ENCODE peak calls at places on chromosome 6, in nine cellular contexts. O is CD8-positive, alpha-beta memory T cell; V is heart left ventricle; M is ovary; C is breast epithelium; W is brain microvascular endothelial cell; N is GM06990; T is vagina; Q is left ventricle myocardium inferior. K is an unnamed sample.

GRCh38 chr6:79612457-79612856 is 18.7 kb upstream of the SH3BGRL2 start:
- DNase-seq in O (no peak), V (no peak), M (no peak), C (no peak), W (no peak), N (no peak), T (no peak), Q (no peak), K (no peak)

GRCh38 chr6:136031982-136032381 is 180.5 kb downstream of the PDE7B start:
- DNase-seq in O (no peak), V (no peak), M (peak; percentile 62), C (no peak), W (peak; percentile 68), N (no peak), T (no peak), Q (no peak), K (no peak)

GRCh38 chr6:15359335-15359862 is 113.5 kb downstream of the JARID2 start:
- DNase-seq in O (no peak), V (peak; percentile 29), M (no peak), C (no peak), W (peak; percentile 63), N (no peak), T (no peak), Q (no peak), K (no peak)

GRCh38 chr6:43883698-43884659 is 114.0 kb downstream of the VEGFA start:
- DNase-seq in O (no peak), V (no peak), M (no peak), C (peak; percentile 36), W (no peak), N (peak; percentile 39), T (no peak), Q (no peak), K (peak; percentile 62)

GRCh38 chr6:2731281-2731909 is 19.3 kb downstream of the MYLK4 start:
- DNase-seq in O (no peak), V (no peak), M (no peak), C (no peak), W (no peak), N (no peak), T (no peak), Q (no peak), K (no peak)

GRCh38 chr6:1538810-1539482 is 70.8 kb upstream of the FOXC1 start:
- DNase-seq in O (no peak), V (peak; percentile 25), M (no peak), C (no peak), W (no peak), N (no peak), T (no peak), Q (peak; percentile 40), K (no peak)

GRCh38 chr6:159610881-159611280 is 82.2 kb downstream of the SOD2 start:
- DNase-seq in O (no peak), V (no peak), M (no peak), C (no peak), W (no peak), N (no peak), T (no peak), Q (no peak), K (no peak)

GRCh38 chr6:7559651-7560385 is 18.3 kb downstream of the DSP start:
- DNase-seq in O (no peak), V (no peak), M (no peak), C (peak; percentile 48), W (no peak), N (no peak), T (no peak), Q (no peak), K (no peak)

GRCh38 chr6:2684059-2684749 is 66.5 kb downstream of the MYLK4 start:
- DNase-seq in O (no peak), V (no peak), M (no peak), C (no peak), W (peak; percentile 86), N (no peak), T (no peak), Q (no peak), K (no peak)

GRCh38 chr6:7138921-7139358 is 31.2 kb downstream of the RREB1 start:
- DNase-seq in O (no peak), V (no peak), M (no peak), C (peak; percentile 63), W (no peak), N (no peak), T (no peak), Q (no peak), K (peak; percentile 79)

GRCh38 chr6:165895421-165896165 is 232.6 kb upstream of the PDE10A start:
- DNase-seq in O (no peak), V (no peak), M (peak; percentile 44), C (no peak), W (no peak), N (no peak), T (no peak), Q (no peak), K (no peak)

GRCh38 chr6:17470209-17470952 is 77.0 kb downstream of the CAP2 start:
- DNase-seq in O (no peak), V (no peak), M (no peak), C (no peak), W (no peak), N (no peak), T (no peak), Q (no peak), K (no peak)

GRCh38 chr6:134317471-134318131 is at the start of gene SGK1:
- DNase-seq in O (no peak), V (peak; percentile 36), M (peak; percentile 78), C (peak; percentile 26), W (peak; percentile 46), N (peak; percentile 12), T (no peak), Q (no peak), K (no peak)

GRCh38 chr6:112141707-112142106 is 54.3 kb downstream of the FAM229B start:
- DNase-seq in O (no peak), V (no peak), M (no peak), C (no peak), W (no peak), N (no peak), T (no peak), Q (no peak), K (no peak)

GRCh38 chr6:112144145-112144926 is 56.9 kb downstream of the FAM229B start:
- DNase-seq in O (no peak), V (no peak), M (no peak), C (no peak), W (no peak), N (no peak), T (no peak), Q (no peak), K (no peak)

DNA sequence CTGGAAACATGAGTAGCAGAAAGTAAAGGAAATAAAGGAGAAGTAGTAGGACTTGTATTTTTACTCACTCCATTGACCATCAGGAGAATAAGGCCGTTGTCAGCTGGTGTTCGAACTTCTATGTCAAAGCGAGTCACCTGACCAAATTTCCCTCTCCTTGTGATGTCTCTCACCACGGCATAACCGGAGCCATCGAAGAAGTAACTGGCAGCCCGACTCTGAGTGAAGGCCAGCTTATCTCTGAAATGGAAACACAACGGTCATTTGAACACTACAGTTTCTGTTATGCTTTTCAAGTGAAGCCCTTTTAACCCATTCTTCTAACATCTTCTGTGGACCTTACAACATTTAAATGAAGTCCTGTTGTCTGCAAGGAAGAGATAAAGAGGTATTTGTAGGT is 51.7 kb downstream of the FAM229B start:
- DNase-seq in O (no peak), V (no peak), M (no peak), C (no peak), W (no peak), N (no peak), T (no peak), Q (no peak), K (no peak)
- H3K36me3 ChIP-seq in O (no peaks in the 10 kb centered on the region), V (peaks cover 66% of the 10 kb centered on the region), M (no peaks in the 10 kb centered on the region), C (no peaks in the 10 kb centered on the region), W (peaks cover 85% of the 10 kb centered on the region), N (no peaks in the 10 kb centered on the region), T (peaks cover 63% of the 10 kb centered on the region), Q (peaks cover 100% of the 10 kb centered on the region), K (no peaks in the 10 kb centered on the region)

GRCh38 chr6:31967926-31968320 is 4.0 kb downstream of the DXO start:
- DNase-seq in O (no peak), V (no peak), M (no peak), C (no peak), W (no peak), N (no peak), T (no peak), Q (no peak), K (no peak)

GRCh38 chr6:31969712-31970603 is 2.0 kb downstream of the DXO start:
- DNase-seq in O (no peak), V (peak; percentile 10), M (no peak), C (no peak), W (peak; percentile 36), N (no peak), T (no peak), Q (no peak), K (no peak)

GRCh38 chr6:31966997-31967925 is 4.7 kb downstream of the DXO start:
- DNase-seq in O (no peak), V (no peak), M (no peak), C (no peak), W (no peak), N (no peak), T (no peak), Q (no peak), K (no peak)

GRCh38 chr6:31968791-31969711 is 2.9 kb downstream of the DXO start:
- DNase-seq in O (no peak), V (no peak), M (no peak), C (no peak), W (no peak), N (no peak), T (no peak), Q (no peak), K (no peak)

GRCh38 chr6:31968326-31968725 is 3.6 kb downstream of the DXO start:
- DNase-seq in O (no peak), V (no peak), M (no peak), C (no peak), W (no peak), N (no peak), T (no peak), Q (no peak), K (no peak)
- H3K36me3 ChIP-seq in O (peaks cover 52% of the 10 kb centered on the region), V (peaks cover 25% of the 10 kb centered on the region), M (peaks cover 2% of the 10 kb centered on the region), C (no peaks in the 10 kb centered on the region), W (peaks cover 56% of the 10 kb centered on the region), N (peaks cover 40% of the 10 kb centered on the region), T (peaks cover 67% of the 10 kb centered on the region), Q (peaks cover 71% of the 10 kb centered on the region), K (no peaks in the 10 kb centered on the region)

DNA sequence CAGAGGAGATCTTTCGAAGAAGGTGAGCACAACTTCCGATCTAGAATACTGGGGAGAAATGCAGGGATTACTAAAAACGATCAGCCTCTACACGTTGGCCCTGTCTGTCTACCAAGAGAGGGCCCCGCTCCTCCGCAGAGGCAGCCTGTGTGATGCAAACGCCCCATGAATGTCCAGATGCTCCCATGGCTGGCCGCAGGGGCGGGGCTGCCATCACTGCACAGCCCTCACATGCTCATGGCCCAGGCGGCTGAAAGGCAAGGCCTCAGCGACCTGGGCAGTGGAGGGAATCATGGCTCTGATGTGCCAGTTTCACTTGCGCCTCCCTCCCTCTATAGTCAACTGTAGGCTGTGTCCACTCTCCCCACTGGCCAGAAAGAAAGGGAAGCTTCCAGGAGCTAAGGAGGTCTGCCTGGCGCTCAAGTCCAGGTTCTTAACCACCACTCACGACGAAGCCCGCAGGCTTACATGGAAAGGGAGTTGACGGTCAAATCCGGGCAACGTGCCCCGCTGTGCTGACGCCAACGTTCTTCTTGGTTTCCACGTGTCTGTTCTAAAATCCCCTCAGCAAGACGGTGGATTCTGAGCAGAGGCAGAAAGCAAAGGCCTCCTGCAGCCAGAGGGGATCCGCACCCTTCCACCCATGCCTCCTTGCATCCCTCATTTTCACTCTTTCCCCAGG is 14.2 kb downstream of the PXDC1 start:
- DNase-seq in O (no peak), V (no peak), M (no peak), C (no peak), W (no peak), N (no peak), T (no peak), Q (no peak), K (no peak)
- H3K36me3 ChIP-seq in O (no peaks in the 10 kb centered on the region), V (peaks cover 10% of the 10 kb centered on the region), M (no peaks in the 10 kb centered on the region), C (peaks cover 5% of the 10 kb centered on the region), W (peaks cover 64% of the 10 kb centered on the region), N (no peaks in the 10 kb centered on the region), T (peaks cover 39% of the 10 kb centered on the region), Q (peaks cover 42% of the 10 kb centered on the region), K (no peaks in the 10 kb centered on the region)

GRCh38 chr6:158604048-158604406 is 40.5 kb downstream of the DYNLT1 start:
- DNase-seq in O (no peak), V (no peak), M (no peak), C (no peak), W (no peak), N (no peak), T (no peak), Q (no peak), K (no peak)
- H3K36me3 ChIP-seq in O (peaks cover 39% of the 10 kb centered on the region), V (peaks cover 2% of the 10 kb centered on the region), M (no peaks in the 10 kb centered on the region), C (no peaks in the 10 kb centered on the region), W (peaks cover 31% of the 10 kb centered on the region), N (peaks cover 18% of the 10 kb centered on the region), T (peaks cover 34% of the 10 kb centered on the region), Q (peaks cover 35% of the 10 kb centered on the region), K (peaks cover 41% of the 10 kb centered on the region)

K was measured in pancreas.